ENCODE peak calls at places on chromosomes 13 and 19, in ten cellular contexts. N is breast epithelium, W is prostate gland, S is suprapubic skin, J is GM23338, C is stomach, B is sigmoid colon, H is spleen, P is SK-N-SH, L is HCT116. A is an unnamed sample.

GRCh38 chr13:86569119-86569518 is 769.9 kb upstream of the SLITRK6 start:
- DNase-seq in N (no peak), W (no peak), S (no peak), J (no peak), C (no peak), B (no peak), H (no peak), P (no peak), L (no peak), A (no peak)

GRCh38 chr19:19106061-19106551 is 32.2 kb downstream of the TMEM161A start:
- DNase-seq in N (no peak), W (no peak), S (no peak), J (peak; percentile 73), C (no peak), B (no peak), H (no peak), P (no peak), L (no peak), A (no peak)

GRCh38 chr19:17327654-17328516 is 6.8 kb downstream of the ANO8 start:
- DNase-seq in N (peak; percentile 87), W (peak; percentile 90), S (no peak), J (peak; percentile 98), C (peak; percentile 65), B (peak; percentile 89), H (peak; percentile 89), P (peak; percentile 85), L (peak; percentile 82), A (no peak)

GRCh38 chr19:13347351-13347750 is 158.9 kb downstream of the CACNA1A start:
- DNase-seq in N (no peak), W (no peak), S (no peak), J (no peak), C (no peak), B (no peak), H (no peak), P (no peak), L (no peak), A (no peak)

GRCh38 chr19:11448923-11449554 is 13.6 kb downstream of the PRKCSH start:
- DNase-seq in N (no peak), W (no peak), S (no peak), J (no peak), C (no peak), B (no peak), H (no peak), P (peak; percentile 30), L (no peak), A (no peak)

GRCh38 chr13:39512687-39513086 is 90.3 kb downstream of the LHFPL6 start:
- DNase-seq in N (no peak), W (no peak), S (no peak), J (no peak), C (no peak), B (no peak), H (no peak), P (no peak), L (no peak), A (no peak)

GRCh38 chr19:11736696-11737095 is 2.0 kb downstream of the ZNF823 start:
- DNase-seq in N (no peak), W (no peak), S (no peak), J (peak; percentile 3), C (no peak), B (peak; percentile 72), H (no peak), P (peak; percentile 21), L (no peak), A (no peak)

GRCh38 chr19:21147540-21147939 is 5.7 kb downstream of the ZNF431 start:
- DNase-seq in N (no peak), W (no peak), S (no peak), J (no peak), C (no peak), B (no peak), H (no peak), P (no peak), L (no peak), A (no peak)

GRCh38 chr13:91986771-91987515 is 588.5 kb downstream of the GPC5 start:
- DNase-seq in N (no peak), W (no peak), S (no peak), J (no peak), C (no peak), B (no peak), H (no peak), P (no peak), L (no peak), A (no peak)

GRCh38 chr19:19647037-19647835 is 3.8 kb upstream of the GMIP start:
- DNase-seq in N (no peak), W (no peak), S (no peak), J (no peak), C (no peak), B (no peak), H (no peak), P (no peak), L (no peak), A (no peak)

GRCh38 chr19:29079331-29079730 is 133.6 kb downstream of the UQCRFS1 start:
- DNase-seq in N (no peak), W (no peak), S (no peak), J (peak; percentile 22), C (no peak), B (no peak), H (no peak), P (no peak), L (no peak), A (no peak)

GRCh38 chr13:94711561-94712286 is 621 bp downstream of the SOX21 start:
- DNase-seq in N (no peak), W (no peak), S (no peak), J (peak; percentile 56), C (no peak), B (peak; percentile 63), H (peak; percentile 77), P (peak; percentile 54), L (no peak), A (no peak)

GRCh38 chr13:94710881-94711560 is 1.3 kb downstream of the SOX21 start:
- DNase-seq in N (no peak), W (no peak), S (no peak), J (peak; percentile 62), C (no peak), B (no peak), H (peak; percentile 71), P (peak; percentile 86), L (no peak), A (peak; percentile 18)

GRCh38 chr13:42486711-42487198 is 87.2 kb upstream of the TNFSF11 start:
- DNase-seq in N (no peak), W (no peak), S (no peak), J (no peak), C (no peak), B (no peak), H (no peak), P (no peak), L (no peak), A (no peak)

GRCh38 chr13:93145199-93145598 is 81.4 kb upstream of the GPC6 start:
- DNase-seq in N (no peak), W (no peak), S (no peak), J (peak; percentile 37), C (no peak), B (no peak), H (no peak), P (no peak), L (no peak), A (no peak)

GRCh38 chr13:107427531-107427930 is 787.8 kb downstream of the LIG4 start:
- DNase-seq in N (no peak), W (no peak), S (no peak), J (no peak), C (no peak), B (no peak), H (no peak), P (no peak), L (no peak), A (no peak)

GRCh38 chr19:35216833-35217707 is 11.5 kb downstream of the FAM187B start:
- DNase-seq in N (no peak), W (no peak), S (peak; percentile 44), J (peak; percentile 60), C (peak; percentile 60), B (no peak), H (peak; percentile 80), P (no peak), L (no peak), A (no peak)
- TF ChIP-seq CTCF in N (no peak), W (no peak), S (no peak), J (peak; percentile 47), C (no peak), B (no peak), H (peak; percentile 29), P (no peak), L (no peak), A (no peak)

DNA sequence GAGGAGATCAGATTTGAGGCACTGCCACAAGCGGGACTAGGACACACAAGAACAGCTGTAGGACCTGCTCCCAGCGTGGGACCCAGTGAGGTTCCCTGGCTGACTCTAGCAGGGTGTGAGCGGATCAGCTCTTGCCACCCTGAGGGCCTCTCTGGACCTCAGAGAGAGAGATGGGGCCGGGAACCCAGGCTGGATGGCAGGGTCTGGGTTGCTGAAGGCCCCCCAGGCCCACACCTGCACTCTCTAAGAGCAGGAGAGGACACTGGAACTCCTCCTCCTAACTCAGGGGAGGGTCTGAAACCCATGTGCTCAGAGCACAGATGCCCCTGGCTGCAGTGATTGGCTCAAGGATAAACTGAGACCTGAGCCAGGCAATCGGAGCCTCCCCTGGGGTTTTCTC is 13.5 kb upstream of the IL4I1 start:
- DNase-seq in N (no peak), W (no peak), S (no peak), J (no peak), C (no peak), B (no peak), H (no peak), P (no peak), L (no peak), A (no peak)
- TF ChIP-seq POLR2AphosphoS5 in N (no peak), W (no peak), S (no peak), J (no peak), C (no peak), B (no peak), H (no peak), P (no peak), L (no peak), A (no peak)

GRCh38 chr19:48961051-48961649 is 4.0 kb upstream of the FTL start:
- DNase-seq in N (no peak), W (no peak), S (no peak), J (no peak), C (no peak), B (no peak), H (peak; percentile 83), P (no peak), L (no peak), A (no peak)
- H3K27ac ChIP-seq in N (peak overlapping the region; percentile 8), W (no peak overlapping the region), S (no peak overlapping the region), J (peak overlapping the region; percentile 79), C (peak overlapping the region; percentile 97), B (no peak overlapping the region), H (peak overlapping the region; percentile 98), P (peak overlapping the region; percentile 44), L (peak overlapping the region; percentile 98), A (peak overlapping the region; percentile 93)

GRCh38 chr13:110507678-110508381 is 53.7 kb downstream of the RAB20 start:
- DNase-seq in N (peak; percentile 60), W (no peak), S (no peak), J (no peak), C (peak; percentile 91), B (no peak), H (no peak), P (no peak), L (no peak), A (no peak)
- TF ChIP-seq CTCF in N (no peak), W (peak; percentile 32), S (no peak), J (no peak), C (peak; percentile 18), B (peak; percentile 40), H (no peak), P (no peak), L (peak; percentile 41), A (no peak)

A was measured in HL-60.